ENCODE peak calls at places on chromosomes 2 and 18, in six cellular contexts. One of them, this sample, is unnamed.

GRCh38 chr2:235665656-235666239 is 171.9 kb downstream of the AGAP1 start:
- DNase-seq in astrocyte: peak; percentile 33
- DNase-seq in IMR-90: peak; percentile 38
- DNase-seq in left ventricle myocardium inferior: no peak
- DNase-seq in adrenal gland: peak; percentile 47
- DNase-seq in small intestine: no peak
- DNase-seq in this sample: no peak

GRCh38 chr18:39162013-39162412 is 1596.4 kb upstream of the CELF4 start:
- DNase-seq in IMR-90: no peak
- DNase-seq in left ventricle myocardium inferior: no peak
- DNase-seq in adrenal gland: no peak
- DNase-seq in small intestine: no peak
- DNase-seq in astrocyte: no peak
- DNase-seq in this sample: no peak

GRCh38 chr2:149038442-149039212 is at the start of gene LYPD6B:
- DNase-seq in left ventricle myocardium inferior: no peak
- DNase-seq in small intestine: peak; percentile 72
- DNase-seq in adrenal gland: no peak
- DNase-seq in astrocyte: no peak
- DNase-seq in IMR-90: no peak
- DNase-seq in this sample: no peak

GRCh38 chr18:55486936-55487335 is 101.1 kb downstream of the TCF4 start:
- DNase-seq in small intestine: no peak
- DNase-seq in astrocyte: no peak
- DNase-seq in left ventricle myocardium inferior: no peak
- DNase-seq in IMR-90: no peak
- DNase-seq in adrenal gland: no peak
- DNase-seq in this sample: no peak

GRCh38 chr18:7370812-7371211 is 139.9 kb downstream of the LRRC30 start:
- DNase-seq in small intestine: no peak
- DNase-seq in IMR-90: no peak
- DNase-seq in left ventricle myocardium inferior: peak; percentile 69
- DNase-seq in astrocyte: no peak
- DNase-seq in adrenal gland: peak; percentile 39
- DNase-seq in this sample: peak; percentile 80

GRCh38 chr2:109201465-109202420 is 72.7 kb downstream of the SH3RF3 start:
- DNase-seq in left ventricle myocardium inferior: no peak
- DNase-seq in adrenal gland: no peak
- DNase-seq in astrocyte: no peak
- DNase-seq in IMR-90: no peak
- DNase-seq in small intestine: no peak
- DNase-seq in this sample: peak; percentile 70

GRCh38 chr2:197269173-197269572 is 41.4 kb downstream of the ANKRD44 start:
- DNase-seq in astrocyte: peak; percentile 60
- DNase-seq in adrenal gland: no peak
- DNase-seq in left ventricle myocardium inferior: no peak
- DNase-seq in IMR-90: peak; percentile 32
- DNase-seq in small intestine: no peak
- DNase-seq in this sample: no peak

GRCh38 chr2:85584857-85585780 is 888 bp downstream of the VAMP5 start:
- DNase-seq in astrocyte: peak; percentile 58
- DNase-seq in IMR-90: peak; percentile 63
- DNase-seq in small intestine: peak; percentile 98
- DNase-seq in adrenal gland: peak; percentile 71
- DNase-seq in left ventricle myocardium inferior: no peak
- DNase-seq in this sample: no peak

GRCh38 chr2:205892141-205893064 is 193.6 kb downstream of the INO80D start:
- DNase-seq in IMR-90: peak; percentile 46
- DNase-seq in adrenal gland: no peak
- DNase-seq in small intestine: peak; percentile 50
- DNase-seq in astrocyte: peak; percentile 68
- DNase-seq in left ventricle myocardium inferior: no peak
- DNase-seq in this sample: no peak

GRCh38 chr2:202632682-202633081 is 2.1 kb upstream of the FAM117B start:
- DNase-seq in left ventricle myocardium inferior: peak; percentile 36
- DNase-seq in astrocyte: peak; percentile 19
- DNase-seq in adrenal gland: peak; percentile 33
- DNase-seq in small intestine: no peak
- DNase-seq in IMR-90: peak; percentile 58
- DNase-seq in this sample: peak; percentile 83

GRCh38 chr2:235765181-235765820 is 271.5 kb downstream of the AGAP1 start:
- DNase-seq in adrenal gland: no peak
- DNase-seq in IMR-90: peak; percentile 73
- DNase-seq in left ventricle myocardium inferior: no peak
- DNase-seq in astrocyte: peak; percentile 87
- DNase-seq in small intestine: no peak
- DNase-seq in this sample: no peak

GRCh38 chr18:30811580-30811979 is 231.0 kb downstream of the DSC3 start:
- DNase-seq in adrenal gland: no peak
- DNase-seq in IMR-90: no peak
- DNase-seq in small intestine: no peak
- DNase-seq in astrocyte: no peak
- DNase-seq in left ventricle myocardium inferior: no peak
- DNase-seq in this sample: no peak

GRCh38 chr18:70641156-70641775 is 352.4 kb downstream of the SOCS6 start:
- DNase-seq in small intestine: no peak
- DNase-seq in left ventricle myocardium inferior: no peak
- DNase-seq in astrocyte: no peak
- DNase-seq in IMR-90: no peak
- DNase-seq in adrenal gland: no peak
- DNase-seq in this sample: no peak

GRCh38 chr18:70650878-70651277 is 362.0 kb downstream of the SOCS6 start:
- DNase-seq in left ventricle myocardium inferior: no peak
- DNase-seq in astrocyte: no peak
- DNase-seq in adrenal gland: no peak
- DNase-seq in small intestine: no peak
- DNase-seq in IMR-90: no peak
- DNase-seq in this sample: no peak

GRCh38 chr18:70649683-70650082 is 360.8 kb downstream of the SOCS6 start:
- DNase-seq in astrocyte: no peak
- DNase-seq in adrenal gland: no peak
- DNase-seq in left ventricle myocardium inferior: no peak
- DNase-seq in IMR-90: no peak
- DNase-seq in small intestine: no peak
- DNase-seq in this sample: no peak

GRCh38 chr18:70643812-70644211 is 355.0 kb downstream of the SOCS6 start:
- DNase-seq in adrenal gland: no peak
- DNase-seq in small intestine: no peak
- DNase-seq in left ventricle myocardium inferior: no peak
- DNase-seq in IMR-90: no peak
- DNase-seq in astrocyte: no peak
- DNase-seq in this sample: no peak

DNA sequence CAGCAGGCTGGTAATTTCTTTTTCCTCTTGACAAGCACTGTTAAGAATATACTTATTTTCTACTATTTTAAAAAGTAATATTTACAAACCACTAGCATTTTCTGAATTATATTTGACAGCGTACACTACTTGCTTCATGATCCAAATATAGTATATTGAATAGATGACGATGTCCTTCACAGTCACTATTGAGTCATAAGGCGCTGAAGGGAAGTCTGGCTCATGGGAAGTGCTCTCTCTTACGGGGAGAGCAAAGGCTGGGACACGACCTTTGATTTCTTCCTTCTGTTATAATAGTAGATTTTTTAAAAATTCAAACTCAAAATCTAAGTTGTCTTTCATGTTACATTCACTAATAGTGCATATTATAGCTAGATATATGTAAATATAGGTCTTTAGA is 357.1 kb downstream of the SOCS6 start:
- DNase-seq in left ventricle myocardium inferior: no peak
- DNase-seq in IMR-90: no peak
- DNase-seq in astrocyte: no peak
- DNase-seq in small intestine: no peak
- DNase-seq in adrenal gland: no peak
- DNase-seq in this sample: no peak
- H3K27ac ChIP-seq in left ventricle myocardium inferior: no peak overlapping the region
- H3K27ac ChIP-seq in IMR-90: no peak overlapping the region
- H3K27ac ChIP-seq in astrocyte: no peak overlapping the region
- H3K27ac ChIP-seq in small intestine: no peak overlapping the region
- H3K27ac ChIP-seq in adrenal gland: no peak overlapping the region
- H3K27ac ChIP-seq in this sample: no peak overlapping the region

GRCh38 chr2:30235859-30236535 is 4.7 kb downstream of the LBH start:
- DNase-seq in IMR-90: no peak
- DNase-seq in left ventricle myocardium inferior: no peak
- DNase-seq in small intestine: no peak
- DNase-seq in adrenal gland: no peak
- DNase-seq in astrocyte: no peak
- DNase-seq in this sample: no peak
- H3K4me1 ChIP-seq in IMR-90: peaks cover 46% of the 10 kb centered on the region
- H3K4me1 ChIP-seq in left ventricle myocardium inferior: peaks cover 98% of the 10 kb centered on the region
- H3K4me1 ChIP-seq in small intestine: peaks cover 3% of the 10 kb centered on the region
- H3K4me1 ChIP-seq in adrenal gland: no peaks in the 10 kb centered on the region
- H3K4me1 ChIP-seq in astrocyte: peaks cover 31% of the 10 kb centered on the region
- H3K4me1 ChIP-seq in this sample: peaks cover 5% of the 10 kb centered on the region

DNA sequence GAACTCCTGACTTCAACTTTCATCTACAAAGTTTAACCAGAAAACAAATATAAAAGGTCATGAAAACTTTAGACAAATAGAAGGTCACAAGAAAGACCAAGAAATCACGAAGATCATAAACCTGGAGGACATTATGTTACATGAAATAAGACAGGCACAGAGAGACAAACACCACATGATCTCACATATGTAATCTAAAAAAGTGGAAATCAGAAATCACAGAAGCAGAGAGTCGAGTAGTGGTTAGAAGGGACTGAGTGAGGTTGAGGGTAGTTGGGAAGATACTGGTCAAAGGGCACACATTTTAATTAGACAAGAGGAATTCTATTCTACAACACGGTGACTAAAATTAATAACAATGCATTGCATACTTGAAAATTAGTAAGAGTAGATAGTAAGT is 1.4 kb downstream of the GCFC2 start:
- DNase-seq in astrocyte: no peak
- DNase-seq in adrenal gland: no peak
- DNase-seq in left ventricle myocardium inferior: no peak
- DNase-seq in IMR-90: no peak
- DNase-seq in small intestine: no peak
- DNase-seq in this sample: no peak
- H3K4me3 ChIP-seq in astrocyte: peak overlapping the region; percentile 7
- H3K4me3 ChIP-seq in adrenal gland: no peak overlapping the region
- H3K4me3 ChIP-seq in left ventricle myocardium inferior: peak overlapping the region; percentile 84
- H3K4me3 ChIP-seq in IMR-90: no peak overlapping the region
- H3K4me3 ChIP-seq in small intestine: no peak overlapping the region
- H3K4me3 ChIP-seq in this sample: no peak overlapping the region

GRCh38 chr18:46373131-46373530 is 268.9 kb downstream of the HAUS1 start:
- DNase-seq in adrenal gland: no peak
- DNase-seq in IMR-90: no peak
- DNase-seq in left ventricle myocardium inferior: no peak
- DNase-seq in astrocyte: no peak
- DNase-seq in small intestine: no peak
- DNase-seq in this sample: no peak

GRCh38 chr18:46372670-46373069 is 268.5 kb downstream of the HAUS1 start:
- DNase-seq in adrenal gland: no peak
- DNase-seq in astrocyte: no peak
- DNase-seq in IMR-90: no peak
- DNase-seq in small intestine: no peak
- DNase-seq in left ventricle myocardium inferior: no peak
- DNase-seq in this sample: no peak

GRCh38 chr18:46373787-46374186 is 269.6 kb downstream of the HAUS1 start:
- DNase-seq in IMR-90: no peak
- DNase-seq in adrenal gland: no peak
- DNase-seq in left ventricle myocardium inferior: no peak
- DNase-seq in small intestine: no peak
- DNase-seq in astrocyte: no peak
- DNase-seq in this sample: no peak

GRCh38 chr18:46377557-46377956 is 273.4 kb downstream of the HAUS1 start:
- DNase-seq in IMR-90: no peak
- DNase-seq in left ventricle myocardium inferior: no peak
- DNase-seq in astrocyte: no peak
- DNase-seq in small intestine: no peak
- DNase-seq in adrenal gland: no peak
- DNase-seq in this sample: no peak

GRCh38 chr18:46374850-46375249 is 270.7 kb downstream of the HAUS1 start:
- DNase-seq in astrocyte: no peak
- DNase-seq in adrenal gland: no peak
- DNase-seq in left ventricle myocardium inferior: no peak
- DNase-seq in IMR-90: no peak
- DNase-seq in small intestine: no peak
- DNase-seq in this sample: no peak
- H3K27ac ChIP-seq in astrocyte: no peak overlapping the region
- H3K27ac ChIP-seq in adrenal gland: no peak overlapping the region
- H3K27ac ChIP-seq in left ventricle myocardium inferior: no peak overlapping the region
- H3K27ac ChIP-seq in IMR-90: no peak overlapping the region
- H3K27ac ChIP-seq in small intestine: no peak overlapping the region
- H3K27ac ChIP-seq in this sample: no peak overlapping the region

GRCh38 chr2:203687161-203687560 is 19.3 kb upstream of the CD28 start:
- DNase-seq in IMR-90: peak; percentile 31
- DNase-seq in astrocyte: peak; percentile 80
- DNase-seq in small intestine: peak; percentile 53
- DNase-seq in adrenal gland: no peak
- DNase-seq in left ventricle myocardium inferior: no peak
- DNase-seq in this sample: no peak
- H3K4me1 ChIP-seq in IMR-90: peaks cover 26% of the 10 kb centered on the region
- H3K4me1 ChIP-seq in astrocyte: peaks cover 53% of the 10 kb centered on the region
- H3K4me1 ChIP-seq in small intestine: peaks cover 8% of the 10 kb centered on the region
- H3K4me1 ChIP-seq in adrenal gland: peaks cover 9% of the 10 kb centered on the region
- H3K4me1 ChIP-seq in left ventricle myocardium inferior: peaks cover 100% of the 10 kb centered on the region
- H3K4me1 ChIP-seq in this sample: peaks cover 14% of the 10 kb centered on the region

GRCh38 chr2:161245671-161246070 is 62.6 kb upstream of the PSMD14 start:
- DNase-seq in small intestine: no peak
- DNase-seq in adrenal gland: no peak
- DNase-seq in IMR-90: no peak
- DNase-seq in left ventricle myocardium inferior: no peak
- DNase-seq in astrocyte: no peak
- DNase-seq in this sample: no peak
- H3K4me3 ChIP-seq in small intestine: no peak overlapping the region
- H3K4me3 ChIP-seq in adrenal gland: no peak overlapping the region
- H3K4me3 ChIP-seq in IMR-90: no peak overlapping the region
- H3K4me3 ChIP-seq in left ventricle myocardium inferior: no peak overlapping the region
- H3K4me3 ChIP-seq in astrocyte: no peak overlapping the region
- H3K4me3 ChIP-seq in this sample: no peak overlapping the region

GRCh38 chr2:219335373-219335786 is 2.8 kb upstream of the RESP18 start:
- DNase-seq in astrocyte: no peak
- DNase-seq in small intestine: no peak
- DNase-seq in left ventricle myocardium inferior: no peak
- DNase-seq in adrenal gland: no peak
- DNase-seq in IMR-90: peak; percentile 6
- DNase-seq in this sample: no peak
- H3K27ac ChIP-seq in astrocyte: no peak overlapping the region
- H3K27ac ChIP-seq in small intestine: no peak overlapping the region
- H3K27ac ChIP-seq in left ventricle myocardium inferior: no peak overlapping the region
- H3K27ac ChIP-seq in adrenal gland: no peak overlapping the region
- H3K27ac ChIP-seq in IMR-90: no peak overlapping the region
- H3K27ac ChIP-seq in this sample: no peak overlapping the region